ENCODE peak calls at places on chromosomes 2 and 18, in five cellular contexts. Q is cardiac septum, D is progenitor cell of endocrine pancreas, C is DMS79 treated with DMSO at 0.1 percent for 48 hours, E is nephron progenitor cell. O is an unnamed sample.

GRCh38 chr2:190158798-190159434 is 96.4 kb upstream of the MSTN start:
- DNase-seq in D (no peak), C (no peak), E (no peak), Q (no peak), O (no peak)

GRCh38 chr18:28357785-28358401 is 181.0 kb upstream of the CDH2 start:
- DNase-seq in D (no peak), C (no peak), E (no peak), Q (no peak), O (no peak)

GRCh38 chr2:150007815-150008430 is 420.3 kb upstream of the MMADHC start:
- DNase-seq in Q (no peak), E (no peak), D (no peak), C (no peak), O (no peak)

GRCh38 chr2:157150747-157151146 is 106.8 kb upstream of the GALNT5 start:
- DNase-seq in C (no peak), E (no peak), Q (no peak), D (no peak), O (no peak)

GRCh38 chr2:205776139-205776538 is 93.8 kb downstream of the NRP2 start:
- DNase-seq in E (peak), D (peak), C (no peak), Q (no peak), O (peak)

GRCh38 chr2:178764097-178764496 is 43.1 kb downstream of the TTN start:
- DNase-seq in C (no peak), E (no peak), Q (no peak), D (no peak), O (no peak)

GRCh38 chr2:58562281-58562680 is 321.2 kb upstream of the FANCL start:
- DNase-seq in D (no peak), E (no peak), C (no peak), Q (no peak), O (no peak)

GRCh38 chr2:26712486-26713465 is 20.3 kb downstream of the KCNK3 start:
- DNase-seq in C (peak), Q (no peak), D (no peak), E (no peak), O (no peak)

GRCh38 chr2:239316562-239317465 is 84.0 kb downstream of the HDAC4 start:
- DNase-seq in D (peak), C (no peak), E (no peak), Q (peak), O (peak)

GRCh38 chr2:28871620-28872019 is 1.5 kb upstream of the TRMT61B start:
- DNase-seq in Q (no peak), D (no peak), E (no peak), C (no peak), O (no peak)

GRCh38 chr2:62118160-62118559 is 77.8 kb upstream of the B3GNT2 start:
- DNase-seq in D (no peak), E (no peak), Q (no peak), C (no peak), O (no peak)

GRCh38 chr18:21997207-21998143 is 171.9 kb upstream of the GATA6 start:
- DNase-seq in C (no peak), Q (no peak), E (no peak), D (no peak), O (no peak)

GRCh38 chr2:66445781-66446177 is 10.9 kb downstream of the MEIS1 start:
- DNase-seq in E (peak), D (no peak), Q (no peak), C (no peak), O (peak)

GRCh38 chr2:174925046-174925784 is 80.0 kb downstream of the CHN1 start:
- DNase-seq in Q (no peak), C (no peak), E (no peak), D (no peak), O (no peak)

GRCh38 chr2:98884658-98885057 is 51.4 kb downstream of the CRACDL start:
- DNase-seq in Q (no peak), D (no peak), E (no peak), C (no peak), O (no peak)

GRCh38 chr2:120732506-120733237 is 3.0 kb upstream of the GLI2 start:
- DNase-seq in D (no peak), E (no peak), C (no peak), Q (no peak), O (no peak)

GRCh38 chr2:27723372-27724144 is 48.0 kb upstream of the MRPL33 start:
- DNase-seq in E (peak), Q (no peak), C (peak), D (peak), O (no peak)

GRCh38 chr2:25620077-25620476 is 53.3 kb downstream of the DTNB start:
- DNase-seq in C (no peak), E (no peak), Q (no peak), D (no peak), O (no peak)

GRCh38 chr2:162002623-162003200 is 71.3 kb downstream of the DPP4 start:
- DNase-seq in D (no peak), E (no peak), Q (no peak), C (no peak), O (no peak)

GRCh38 chr2:30492619-30493018 is 45.6 kb downstream of the LCLAT1 start:
- DNase-seq in D (no peak), Q (no peak), E (no peak), C (no peak), O (no peak)

GRCh38 chr2:159795781-159796667 is 2.0 kb downstream of the CD302 start:
- DNase-seq in E (no peak), C (no peak), Q (no peak), D (no peak), O (no peak)

GRCh38 chr2:101675512-101675911 is 22.0 kb upstream of the MAP4K4 start:
- DNase-seq in Q (no peak), E (no peak), D (no peak), C (no peak), O (no peak)

GRCh38 chr18:73691624-73692023 is 456.0 kb downstream of the FBXO15 start:
- DNase-seq in D (no peak), E (no peak), Q (no peak), C (no peak), O (peak)

GRCh38 chr2:109457811-109458210 is 156.0 kb downstream of the SEPTIN10 start:
- DNase-seq in D (no peak), E (no peak), C (no peak), Q (peak), O (no peak)

GRCh38 chr2:197515277-197515797 is 529 bp upstream of the MOB4 start:
- DNase-seq in E (peak), D (no peak), Q (no peak), C (peak), O (no peak)